ENCODE peak calls at places on chromosomes 4 and X, in seven cellular contexts. Y, A, G, J, R, F and Z are unnamed samples.

GRCh38 chr4:183721207-183722081 is 62.4 kb downstream of the TRAPPC11 start:
- DNase-seq in J (peak), R (peak), G (peak), Y (no peak), A (peak), F (peak), Z (peak)

GRCh38 chr4:64899563-64899962 is 490.3 kb upstream of the TECRL start:
- DNase-seq in R (no peak), F (no peak), J (peak), Y (no peak), G (peak), A (no peak), Z (no peak)

GRCh38 chrX:40573763-40574162 is 7.0 kb upstream of the ATP6AP2 start:
- DNase-seq in R (no peak), G (peak), J (peak), Y (no peak), A (no peak), F (no peak), Z (no peak)

GRCh38 chr4:26171953-26172352 is 148.9 kb upstream of the RBPJ start:
- DNase-seq in G (peak), F (no peak), Y (no peak), J (peak), A (no peak), R (no peak), Z (no peak)

GRCh38 chr4:112735474-112735951 is 98.6 kb downstream of the LARP7 start:
- DNase-seq in J (peak), G (peak), F (no peak), A (no peak), Y (no peak), R (no peak), Z (no peak)

GRCh38 chr4:157172011-157172410 is 48.5 kb upstream of the GRIA2 start:
- DNase-seq in A (no peak), R (peak), G (peak), J (peak), F (no peak), Y (no peak), Z (no peak)

GRCh38 chrX:148049441-148049840 is 68.3 kb downstream of the FMR1NB start:
- DNase-seq in J (peak), G (peak), Y (no peak), R (peak), A (no peak), F (peak), Z (no peak)

GRCh38 chr4:147312376-147313046 is 168.4 kb upstream of the EDNRA start:
- DNase-seq in Y (no peak), J (peak), R (no peak), F (no peak), G (peak), A (no peak), Z (no peak)

GRCh38 chr4:82988323-82988832 is 22.2 kb downstream of the LIN54 start:
- DNase-seq in G (peak), J (peak), R (no peak), F (no peak), Y (no peak), A (no peak), Z (no peak)

GRCh38 chrX:149511081-149511480 is 6.0 kb upstream of the IDS start:
- DNase-seq in F (no peak), G (peak), R (no peak), J (no peak), A (no peak), Y (no peak), Z (no peak)

GRCh38 chr4:112031712-112032328 is 113.4 kb upstream of the FAM241A start:
- DNase-seq in Y (no peak), R (peak), G (peak), A (no peak), F (no peak), J (peak), Z (no peak)

GRCh38 chr4:111228874-111229273 is 606.0 kb upstream of the PITX2 start:
- DNase-seq in R (no peak), Y (no peak), J (no peak), A (no peak), G (peak), F (no peak), Z (no peak)

GRCh38 chr4:146267826-146268225 is 53.5 kb downstream of the REELD1 start:
- DNase-seq in J (peak), R (no peak), F (no peak), Y (no peak), A (no peak), G (no peak), Z (no peak)

GRCh38 chrX:154712781-154713391 is 38.0 kb downstream of the GAB3 start:
- DNase-seq in G (peak), Y (no peak), J (peak), R (no peak), F (peak), A (no peak), Z (no peak)

GRCh38 chrX:71111141-71111843 is at the start of gene IL2RG:
- DNase-seq in R (no peak), A (peak), G (no peak), Y (peak), J (no peak), F (peak), Z (peak)

GRCh38 chrX:20149326-20149725 is 7.7 kb upstream of the EIF1AX start:
- DNase-seq in R (no peak), F (no peak), G (no peak), J (no peak), Y (no peak), A (no peak), Z (no peak)

GRCh38 chr4:52100062-52100461 is 49.0 kb downstream of the SPATA18 start:
- DNase-seq in F (no peak), A (no peak), Y (no peak), J (peak), R (no peak), G (peak), Z (no peak)